ENCODE peak calls at places on chromosomes 12 and 14, in five cellular contexts. B is IMR-90, I is K562, X is HepG2, S is SK-N-SH. V is an unnamed sample.

GRCh38 chr12:107225626-107226025 is 132.3 kb upstream of the CRY1 start:
- DNase-seq in I (no peak), X (peak; percentile 65), B (peak; percentile 42), S (no peak), V (no peak)

GRCh38 chr14:103880334-103880985 is 33.1 kb upstream of the PPP1R13B start:
- DNase-seq in B (peak; percentile 51), S (peak; percentile 62), X (no peak), I (no peak), V (no peak)

GRCh38 chr14:74834682-74835392 is 41.1 kb downstream of the PROX2 start:
- DNase-seq in B (peak; percentile 65), I (no peak), X (no peak), S (no peak), V (no peak)

GRCh38 chr14:101985957-101986356 is 21.6 kb downstream of the DYNC1H1 start:
- DNase-seq in S (no peak), I (no peak), X (no peak), B (no peak), V (no peak)

GRCh38 chr14:43014338-43014737 is 1407.7 kb downstream of the LRFN5 start:
- DNase-seq in X (no peak), I (no peak), B (no peak), S (no peak), V (no peak)

GRCh38 chr14:75542585-75543091 is 20.4 kb downstream of the BATF start:
- DNase-seq in B (no peak), I (peak; percentile 59), X (no peak), S (no peak), V (no peak)

GRCh38 chr14:22651586-22651985 is 7.4 kb upstream of the OR6J1 start:
- DNase-seq in X (no peak), I (no peak), S (no peak), B (no peak), V (no peak)

GRCh38 chr14:100295376-100296105 is 10.7 kb downstream of the SLC25A29 start:
- DNase-seq in S (no peak), X (no peak), I (no peak), B (no peak), V (no peak)

GRCh38 chr14:54253195-54253947 is 143.4 kb upstream of the CDKN3 start:
- DNase-seq in B (peak; percentile 89), X (peak; percentile 30), I (no peak), S (no peak), V (no peak)

GRCh38 chr12:11651785-11652184 is 2.3 kb downstream of the ETV6 start:
- DNase-seq in B (peak; percentile 42), I (peak; percentile 7), X (no peak), S (no peak), V (no peak)

GRCh38 chr12:82507656-82508055 is 149.3 kb downstream of the METTL25 start:
- DNase-seq in I (no peak), B (no peak), S (no peak), X (no peak), V (no peak)

GRCh38 chr12:2389079-2389790 is 336.4 kb downstream of the CACNA1C start:
- DNase-seq in S (no peak), I (no peak), X (no peak), B (peak; percentile 15), V (no peak)

GRCh38 chr12:105812356-105812755 is 326.4 kb downstream of the NUAK1 start:
- DNase-seq in B (no peak), X (no peak), S (no peak), I (no peak), V (no peak)
- TF ChIP-seq RAD21 in B (no peak), X (no peak), S (no peak), I (no peak), V (no peak)

GRCh38 chr12:132559652-132560420 is 50.5 kb downstream of the LRCOL1 start:
- DNase-seq in S (peak; percentile 98), I (peak; percentile 81), X (peak; percentile 6), B (peak; percentile 36), V (no peak)
- TF ChIP-seq MXI1 in S (peak; percentile 39), I (no peak), X (no peak), B (no peak), V (no peak)

DNA sequence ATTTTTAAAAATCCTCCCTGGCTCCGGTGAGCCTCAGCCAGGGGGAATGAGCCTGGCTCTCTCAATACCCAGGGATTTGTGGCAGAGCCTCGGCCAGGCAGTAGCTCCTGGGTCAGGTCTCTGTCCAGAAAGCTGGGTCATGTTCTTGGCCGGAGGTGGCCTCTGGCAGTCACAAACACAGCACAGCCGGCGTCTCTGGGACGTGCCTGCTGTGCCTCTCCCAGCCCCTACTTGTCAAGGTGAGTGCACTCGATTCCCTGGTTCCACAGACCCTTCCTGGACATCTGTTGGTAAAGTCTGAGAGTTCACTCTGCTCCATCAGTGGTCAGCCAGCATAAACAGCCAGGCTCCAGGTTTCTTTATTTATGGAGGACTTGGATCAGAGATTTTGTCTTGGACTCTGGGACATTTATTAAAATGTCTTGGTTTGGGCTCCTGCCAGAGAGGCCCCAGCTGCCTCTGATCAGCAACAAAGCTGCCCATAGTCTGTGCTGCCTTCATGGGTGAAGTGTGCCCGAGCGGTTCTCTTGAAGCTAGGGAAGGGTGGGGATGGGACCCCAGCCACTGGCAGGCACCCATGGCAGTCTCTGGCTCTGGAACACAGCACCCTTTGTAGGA is 56.7 kb downstream of the DGLUCY start:
- DNase-seq in X (no peak), S (peak; percentile 51), I (no peak), B (peak; percentile 25), V (no peak)
- TF ChIP-seq RAD21 in X (no peak), S (no peak), I (no peak), B (no peak), V (no peak)

GRCh38 chr12:92943482-92944250 is 14.6 kb upstream of the EEA1 start:
- DNase-seq in B (peak; percentile 31), S (no peak), X (peak; percentile 66), I (peak; percentile 36), V (no peak)

GRCh38 chr12:92947589-92948215 is 18.6 kb upstream of the EEA1 start:
- DNase-seq in B (no peak), X (peak; percentile 81), I (no peak), S (no peak), V (no peak)

GRCh38 chr12:92942905-92943304 is 13.8 kb upstream of the EEA1 start:
- DNase-seq in S (no peak), B (peak; percentile 84), I (no peak), X (no peak), V (no peak)

GRCh38 chr12:92949466-92949865 is 20.4 kb upstream of the EEA1 start:
- DNase-seq in S (no peak), I (no peak), X (no peak), B (no peak), V (no peak)

GRCh38 chr12:92945659-92946220 is 16.6 kb upstream of the EEA1 start:
- DNase-seq in B (no peak), X (peak; percentile 95), S (no peak), I (no peak), V (no peak)
- TF ChIP-seq MXI1 in B (no peak), X (peak; percentile 15), S (no peak), I (no peak), V (no peak)

GRCh38 chr14:61575126-61575525 is 120.2 kb upstream of the HIF1A start:
- DNase-seq in X (no peak), I (no peak), S (no peak), B (no peak), V (no peak)
- TF ChIP-seq RAD21 in X (no peak), I (no peak), S (no peak), B (no peak), V (no peak)

GRCh38 chr14:77372304-77372841 is 4.5 kb downstream of the TMED8 start:
- DNase-seq in B (peak; percentile 88), S (no peak), X (peak; percentile 36), I (no peak), V (peak; percentile 83)
- TF ChIP-seq MXI1 in B (no peak), S (no peak), X (no peak), I (no peak), V (no peak)

GRCh38 chr12:24997970-24998582 is 49.2 kb upstream of the BCAT1 start:
- DNase-seq in I (no peak), X (no peak), B (peak; percentile 91), S (no peak), V (peak; percentile 92)
- TF ChIP-seq RAD21 in I (no peak), X (no peak), B (no peak), S (no peak), V (no peak)

GRCh38 chr12:98725481-98726247 is 80.6 kb downstream of the APAF1 start:
- DNase-seq in S (peak; percentile 46), I (peak; percentile 54), B (peak; percentile 80), X (peak; percentile 28), V (no peak)
- TF ChIP-seq MXI1 in S (no peak), I (no peak), B (no peak), X (no peak), V (no peak)

DNA sequence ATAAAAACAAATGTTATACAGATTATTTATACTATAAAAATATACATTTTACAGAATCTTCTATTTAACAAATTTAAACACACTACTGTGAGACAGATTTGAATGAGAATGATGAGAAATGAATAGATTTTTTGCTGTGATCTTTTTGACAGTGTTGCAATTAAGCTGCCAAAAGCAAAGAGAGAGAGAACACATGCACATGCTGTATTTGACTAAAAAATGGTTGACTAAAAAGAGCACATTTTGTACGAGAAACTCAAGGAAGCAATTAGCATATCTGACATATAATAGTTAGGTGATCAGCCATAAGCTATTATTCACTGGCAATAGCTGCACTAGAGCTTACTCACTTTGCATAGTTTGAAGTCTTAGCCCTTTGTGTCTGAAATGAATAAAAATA is 115.8 kb downstream of the SYT10 start:
- DNase-seq in I (no peak), X (no peak), B (no peak), S (no peak), V (no peak)
- TF ChIP-seq RAD21 in I (no peak), X (no peak), B (no peak), S (no peak), V (no peak)

GRCh38 chr12:10218021-10218420 is 5.3 kb downstream of the GABARAPL1 start:
- DNase-seq in S (no peak), X (no peak), I (peak; percentile 21), B (no peak), V (no peak)
- TF ChIP-seq MXI1 in S (no peak), X (no peak), I (no peak), B (no peak), V (no peak)